ENCODE peak calls at places on chromosomes 12 and 14, in four cellular contexts. U is heart right ventricle; K is fibroblast of villous mesenchyme; Z is activated T-helper 1 cell treated with anti-CD3 and anti-CD28 coated beads, Interleukin-12 subunit alpha, Interleukin-12 subunit beta, Interleukin-2, Interleukin-4 antibody, amounts not matched to agents 30 ng/mL and 10 ng/mL and 1 ng/mL, durations not matched to agents 14 hours and 24 hours and 36 hours. S is an unnamed sample.

GRCh38 chr14:68922886-68923285 is 56.2 kb downstream of the ACTN1 start:
- DNase-seq in U (no peak), K (no peak), Z (no peak), S (no peak)

GRCh38 chr14:64878775-64879634 is 702 bp downstream of the SPTB start:
- DNase-seq in K (no peak), Z (no peak), U (peak; percentile 13), S (peak; percentile 58)

GRCh38 chr14:66009104-66009503 is 477.1 kb upstream of the CCDC196 start:
- DNase-seq in K (peak; percentile 96), Z (no peak), U (no peak), S (no peak)

GRCh38 chr14:88198441-88198840 is 124.6 kb downstream of the KCNK10 start:
- DNase-seq in U (no peak), Z (no peak), K (no peak), S (peak; percentile 58)

GRCh38 chr12:53173085-53173715 is 7.3 kb upstream of the ZNF740 start:
- DNase-seq in Z (no peak), U (no peak), K (peak; percentile 18), S (no peak)

GRCh38 chr14:37493606-37494005 is 101.4 kb downstream of the FOXA1 start:
- DNase-seq in K (no peak), U (no peak), Z (no peak), S (no peak)

GRCh38 chr14:23406725-23407355 is 1.2 kb downstream of the MYH6 start:
- DNase-seq in U (no peak), Z (no peak), K (no peak), S (no peak)

GRCh38 chr12:79933580-79934264 is 1.2 kb downstream of the PPP1R12A start:
- DNase-seq in Z (no peak), K (peak; percentile 19), U (no peak), S (peak; percentile 30)

GRCh38 chr12:15861404-15861803 is 20.8 kb upstream of the STRAP start:
- DNase-seq in Z (no peak), U (no peak), K (no peak), S (no peak)

S was measured in NCI-H748 treated with DMSO at 0.1 percent for 48 hours.